ENCODE peak calls at places on chromosomes 2 and 18, in seven cellular contexts. Z is fibroblast of the aortic adventitia; D is ovary; I is stimulated activated CD4-positive, alpha-beta T cell treated with anti-CD3 and anti-CD28 coated beads, Interleukin-2, amount 100 ng/mL, for 24 hours; R is activated T-helper 1 cell treated with anti-CD3 and anti-CD28 coated beads, Interleukin-2, amount 50 U/mL, for 16 hours; B is NCI-H187; H is NCI-H1092. N is an unnamed sample.

GRCh38 chr2:123851281-123851680 is 173.8 kb upstream of the CNTNAP5 start:
- DNase-seq in H (no peak), B (no peak), I (no peak), R (no peak), Z (no peak), D (no peak), N (no peak)

GRCh38 chr2:101788995-101789970 is 91.8 kb downstream of the MAP4K4 start:
- DNase-seq in H (no peak), I (no peak), R (no peak), Z (no peak), D (no peak), B (no peak), N (no peak)

GRCh38 chr2:169397697-169398096 is 35.4 kb upstream of the LRP2 start:
- DNase-seq in H (no peak), B (no peak), I (no peak), D (no peak), R (no peak), Z (peak), N (no peak)

GRCh38 chr2:160516547-160517365 is 23.1 kb upstream of the RBMS1 start:
- DNase-seq in I (no peak), R (no peak), Z (no peak), D (no peak), H (no peak), B (no peak), N (no peak)

GRCh38 chr18:48868468-48869466 is 82.0 kb downstream of the SMAD7 start:
- DNase-seq in H (no peak), I (peak), B (no peak), R (no peak), Z (no peak), D (no peak), N (peak)

GRCh38 chr2:204583773-204584172 is 38.5 kb downstream of the PARD3B start:
- DNase-seq in R (no peak), H (no peak), B (no peak), D (no peak), Z (no peak), I (no peak), N (no peak)

GRCh38 chr2:141063410-141063809 is 1067.4 kb downstream of the LRP1B start:
- DNase-seq in H (no peak), B (no peak), Z (no peak), D (no peak), I (no peak), R (no peak), N (no peak)

GRCh38 chr2:219446101-219446504 is 11.5 kb downstream of the SPEG start:
- DNase-seq in H (no peak), Z (peak), D (no peak), I (no peak), R (no peak), B (no peak), N (peak)

N was measured in islet precursor cell.